ENCODE peak calls at places on chromosomes 7 and 10, in six cellular contexts. G is K562, N is GM12891, R is HepG2, O is H1, Y is GM12878. P is an unnamed sample.

GRCh38 chr7:158033196-158033595 is 554.4 kb downstream of the PTPRN2 start:
- DNase-seq in G (no peak), N (no peak), R (no peak), O (no peak), Y (no peak), P (no peak)

GRCh38 chr10:112838784-112839481 is 111.1 kb upstream of the TCF7L2 start:
- DNase-seq in G (no peak), N (no peak), R (no peak), O (no peak), Y (no peak), P (no peak)

GRCh38 chr10:88289342-88289741 is 293.8 kb downstream of the RNLS start:
- DNase-seq in G (no peak), N (no peak), R (no peak), O (no peak), Y (no peak), P (no peak)

GRCh38 chr10:86348321-86349210 is 18.0 kb downstream of the GRID1 start:
- DNase-seq in G (peak), N (no peak), R (peak), O (no peak), Y (no peak), P (no peak)

GRCh38 chr7:157693071-157693520 is 356.3 kb downstream of the DNAJB6 start:
- DNase-seq in G (no peak), N (no peak), R (no peak), O (no peak), Y (no peak), P (no peak)

GRCh38 chr10:118802126-118802793 is 47.5 kb upstream of the CACUL1 start:
- DNase-seq in G (no peak), N (no peak), R (no peak), O (no peak), Y (no peak), P (no peak)

GRCh38 chr7:1895664-1896515 is 225.8 kb downstream of the ELFN1 start:
- DNase-seq in G (no peak), N (no peak), R (no peak), O (no peak), Y (no peak), P (no peak)

GRCh38 chr10:5136468-5137087 is 42.4 kb downstream of the AKR1C3 start:
- DNase-seq in G (no peak), N (no peak), R (no peak), O (no peak), Y (no peak), P (no peak)

GRCh38 chr7:133582766-133583523 is 330.1 kb downstream of the EXOC4 start:
- DNase-seq in G (no peak), N (no peak), R (no peak), O (no peak), Y (no peak), P (no peak)

GRCh38 chr10:30386801-30387588 is 37.9 kb upstream of the MTPAP start:
- DNase-seq in G (no peak), N (no peak), R (no peak), O (no peak), Y (no peak), P (no peak)

GRCh38 chr10:13352519-13352918 is 4.4 kb upstream of the SEPHS1 start:
- DNase-seq in G (peak), N (no peak), R (peak), O (peak), Y (no peak), P (no peak)

GRCh38 chr10:15121707-15122106 is 24.6 kb downstream of the RPP38 start:
- DNase-seq in G (no peak), N (no peak), R (no peak), O (no peak), Y (no peak), P (no peak)

GRCh38 chr7:120793213-120793936 is 64.6 kb downstream of the TSPAN12 start:
- DNase-seq in G (no peak), N (no peak), R (no peak), O (no peak), Y (no peak), P (no peak)

GRCh38 chr10:100621360-100622205 is 85.8 kb downstream of the HIF1AN start:
- DNase-seq in G (no peak), N (no peak), R (no peak), O (no peak), Y (no peak), P (no peak)

GRCh38 chr10:14056545-14057332 is 274.0 kb downstream of the FRMD4A start:
- DNase-seq in G (no peak), N (no peak), R (no peak), O (peak), Y (no peak), P (no peak)

GRCh38 chr7:115356139-115356746 is 434.3 kb downstream of the MDFIC start:
- DNase-seq in G (no peak), N (peak), R (peak), O (no peak), Y (no peak), P (no peak)

GRCh38 chr10:95601116-95601719 is 40.0 kb upstream of the SORBS1 start:
- DNase-seq in G (peak), N (peak), R (peak), O (peak), Y (peak), P (peak)

GRCh38 chr7:5526190-5527037 is 102.8 kb upstream of the TNRC18 start:
- DNase-seq in G (peak), N (no peak), R (peak), O (no peak), Y (no peak), P (no peak)

GRCh38 chr7:99079104-99079503 is 64.8 kb downstream of the SMURF1 start:
- DNase-seq in G (no peak), N (peak), R (no peak), O (no peak), Y (no peak), P (peak)

GRCh38 chr7:30726296-30727006 is 25.5 kb upstream of the INMT start:
- DNase-seq in G (no peak), N (no peak), R (no peak), O (no peak), Y (no peak), P (no peak)

GRCh38 chr7:150999497-151000225 is 8.8 kb downstream of the NOS3 start:
- DNase-seq in G (no peak), N (no peak), R (no peak), O (no peak), Y (no peak), P (no peak)

GRCh38 chr7:55174456-55174855 is 155.6 kb downstream of the EGFR start:
- DNase-seq in G (no peak), N (no peak), R (no peak), O (no peak), Y (no peak), P (no peak)

GRCh38 chr10:119379466-119380071 is 162.9 kb downstream of the RGS10 start:
- DNase-seq in G (no peak), N (no peak), R (no peak), O (no peak), Y (no peak), P (no peak)

GRCh38 chr10:94035982-94036663 is 42.4 kb downstream of the PLCE1 start:
- DNase-seq in G (no peak), N (no peak), R (no peak), O (no peak), Y (no peak), P (no peak)

GRCh38 chr10:49365675-49366415 is 30.0 kb downstream of the DRGX start:
- DNase-seq in G (no peak), N (no peak), R (no peak), O (no peak), Y (no peak), P (no peak)

GRCh38 chr10:92914478-92915066 is 66.3 kb downstream of the EXOC6 start:
- DNase-seq in G (peak), N (peak), R (peak), O (no peak), Y (no peak), P (peak)

GRCh38 chr10:3654496-3654895 is 130.5 kb downstream of the KLF6 start:
- DNase-seq in G (no peak), N (no peak), R (no peak), O (no peak), Y (no peak), P (no peak)

GRCh38 chr7:142925413-142925812 is 8.1 kb downstream of the TRPV5 start:
- DNase-seq in G (peak), N (no peak), R (no peak), O (peak), Y (no peak), P (no peak)

GRCh38 chr7:128875523-128875948 is 12.9 kb downstream of the ATP6V1F start:
- DNase-seq in G (no peak), N (no peak), R (no peak), O (no peak), Y (no peak), P (no peak)

GRCh38 chr10:132634947-132635271 is 97.3 kb downstream of the INPP5A start:
- DNase-seq in G (no peak), N (no peak), R (no peak), O (no peak), Y (no peak), P (no peak)

GRCh38 chr7:55400191-55400590 is 35.1 kb downstream of the LANCL2 start:
- DNase-seq in G (no peak), N (no peak), R (no peak), O (no peak), Y (no peak), P (no peak)

GRCh38 chr10:76553700-76554470 is 1083.7 kb downstream of the KCNMA1 start:
- DNase-seq in G (no peak), N (no peak), R (no peak), O (no peak), Y (no peak), P (no peak)

GRCh38 chr7:45985902-45986301 is 64.8 kb upstream of the IGFBP3 start:
- DNase-seq in G (no peak), N (no peak), R (no peak), O (no peak), Y (no peak), P (no peak)

GRCh38 chr7:43314379-43315158 is 202.1 kb downstream of the HECW1 start:
- DNase-seq in G (no peak), N (peak), R (no peak), O (no peak), Y (no peak), P (no peak)

GRCh38 chr10:70267161-70267933 is 16.5 kb downstream of the NPFFR1 start:
- DNase-seq in G (peak), N (no peak), R (no peak), O (no peak), Y (no peak), P (no peak)

GRCh38 chr10:33875924-33876323 is 541.5 kb upstream of the NRP1 start:
- DNase-seq in G (no peak), N (no peak), R (no peak), O (no peak), Y (no peak), P (no peak)

DNA sequence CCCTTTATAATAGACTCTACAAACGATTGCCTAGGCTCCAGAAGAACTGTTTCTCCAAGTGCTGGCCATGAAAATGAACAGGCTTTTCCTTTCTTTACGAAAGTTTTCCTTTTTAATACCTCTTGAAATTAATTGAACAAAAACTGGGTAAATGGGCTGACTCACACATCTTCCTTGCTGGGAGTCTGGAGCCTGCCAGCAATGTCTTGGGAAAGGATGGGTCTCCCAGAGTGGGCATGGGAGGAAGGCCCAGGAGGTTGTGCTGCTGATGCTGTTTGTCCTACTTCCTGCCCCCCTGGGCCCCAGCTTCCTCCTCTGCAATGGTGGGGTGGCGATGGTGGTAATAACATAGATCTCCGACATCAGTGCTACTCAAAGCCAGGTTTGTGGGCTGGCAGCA is 174.1 kb downstream of the RPS24 start:
- DNase-seq in G (no peak), N (no peak), R (no peak), O (no peak), Y (no peak), P (no peak)
- TF ChIP-seq TAF1 in G (no peak), N (no peak), R (no peak), O (no peak), Y (no peak), P (no peak)

GRCh38 chr7:20785211-20786048 is 1.3 kb downstream of the SP8 start:
- DNase-seq in G (no peak), N (no peak), R (no peak), O (no peak), Y (no peak), P (peak)

GRCh38 chr7:20783716-20784310 is 2.9 kb downstream of the SP8 start:
- DNase-seq in G (no peak), N (no peak), R (no peak), O (no peak), Y (no peak), P (no peak)

GRCh38 chr7:20783131-20783715 is 3.5 kb downstream of the SP8 start:
- DNase-seq in G (no peak), N (no peak), R (no peak), O (no peak), Y (no peak), P (no peak)

GRCh38 chr7:20786049-20786412 is 655 bp downstream of the SP8 start:
- DNase-seq in G (no peak), N (no peak), R (no peak), O (no peak), Y (no peak), P (no peak)

GRCh38 chr7:20784311-20785210 is 2.1 kb downstream of the SP8 start:
- DNase-seq in G (no peak), N (no peak), R (no peak), O (no peak), Y (no peak), P (peak)
- TF ChIP-seq POLR2AphosphoS5 in G (no peak), N (no peak), R (no peak), O (no peak), Y (no peak), P (no peak)

DNA sequence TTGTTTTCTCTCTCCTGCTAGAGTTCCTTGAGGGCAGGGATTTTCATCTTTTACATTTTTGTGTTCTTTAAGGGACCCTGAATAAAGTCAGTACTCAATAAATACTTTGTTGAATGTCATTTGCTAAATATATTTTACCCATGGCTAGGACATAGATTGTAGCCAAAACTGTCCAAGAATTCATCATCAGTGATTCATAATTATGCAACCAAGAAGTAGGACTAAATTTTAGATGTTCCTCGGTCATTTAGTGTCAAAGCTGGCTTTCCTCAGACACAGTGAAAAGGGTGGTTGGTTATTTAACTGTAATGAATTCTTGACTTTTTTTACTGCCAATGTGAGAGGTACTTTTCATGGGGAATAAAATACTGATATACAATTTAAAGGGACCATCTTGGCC is 3.3 kb downstream of the NUDT13 start:
- DNase-seq in G (no peak), N (no peak), R (no peak), O (no peak), Y (no peak), P (no peak)
- TF ChIP-seq TAF1 in G (no peak), N (no peak), R (no peak), O (no peak), Y (no peak), P (no peak)

DNA sequence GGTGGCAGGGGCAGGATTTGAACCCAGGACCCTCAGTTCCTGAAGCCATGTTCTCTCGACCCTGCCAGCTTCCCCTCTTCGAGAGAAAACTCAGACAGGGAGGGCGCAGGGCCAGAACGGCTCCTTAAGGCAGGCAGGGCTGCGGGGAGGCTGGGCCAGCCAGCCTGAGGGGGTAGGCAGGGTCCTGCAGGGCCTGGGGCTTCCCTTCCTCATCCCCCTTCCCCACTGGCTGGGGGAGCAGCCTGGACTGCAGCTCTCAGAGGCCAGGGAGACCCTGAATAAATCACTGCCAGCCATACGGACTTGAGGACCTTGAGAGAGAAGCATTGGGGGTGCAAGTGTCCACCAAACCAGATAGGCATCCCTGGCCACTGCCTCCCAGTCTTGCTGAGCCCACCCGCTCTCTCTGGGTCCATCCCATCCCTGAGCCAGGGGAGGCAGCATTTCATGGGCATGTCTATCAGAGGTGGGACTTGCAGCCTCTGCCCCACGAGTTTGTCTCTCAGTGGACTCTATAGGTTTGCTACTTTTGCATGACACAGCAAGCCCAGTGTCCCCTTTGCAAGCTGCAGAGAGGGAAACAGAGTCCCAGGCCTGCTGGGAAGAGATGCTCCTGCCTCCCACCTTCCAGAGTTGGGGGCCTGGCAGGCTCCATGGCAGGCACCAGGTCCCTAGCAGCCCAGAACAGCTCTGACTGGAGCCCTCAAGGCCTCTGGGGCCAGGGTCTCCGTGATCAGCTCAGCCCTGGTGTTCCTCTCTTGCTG is 70.9 kb downstream of the MYL10 start:
- DNase-seq in G (no peak), N (no peak), R (no peak), O (no peak), Y (no peak), P (no peak)
- TF ChIP-seq POLR2AphosphoS5 in G (no peak), N (no peak), R (no peak), O (no peak), Y (no peak), P (no peak)

GRCh38 chr7:69654381-69654780 is 56.1 kb downstream of the AUTS2 start:
- DNase-seq in G (no peak), N (no peak), R (no peak), O (no peak), Y (no peak), P (no peak)

GRCh38 chr7:69656077-69656476 is 57.8 kb downstream of the AUTS2 start:
- DNase-seq in G (no peak), N (no peak), R (no peak), O (no peak), Y (no peak), P (no peak)

GRCh38 chr7:69652947-69653701 is 54.8 kb downstream of the AUTS2 start:
- DNase-seq in G (no peak), N (no peak), R (no peak), O (no peak), Y (no peak), P (no peak)

GRCh38 chr7:69654849-69655707 is 56.8 kb downstream of the AUTS2 start:
- DNase-seq in G (no peak), N (no peak), R (no peak), O (no peak), Y (no peak), P (no peak)

GRCh38 chr7:69651101-69651590 is 52.9 kb downstream of the AUTS2 start:
- DNase-seq in G (no peak), N (peak), R (no peak), O (no peak), Y (peak), P (peak)
- TF ChIP-seq TAF1 in G (no peak), N (peak), R (no peak), O (no peak), Y (peak), P (no peak)

DNA sequence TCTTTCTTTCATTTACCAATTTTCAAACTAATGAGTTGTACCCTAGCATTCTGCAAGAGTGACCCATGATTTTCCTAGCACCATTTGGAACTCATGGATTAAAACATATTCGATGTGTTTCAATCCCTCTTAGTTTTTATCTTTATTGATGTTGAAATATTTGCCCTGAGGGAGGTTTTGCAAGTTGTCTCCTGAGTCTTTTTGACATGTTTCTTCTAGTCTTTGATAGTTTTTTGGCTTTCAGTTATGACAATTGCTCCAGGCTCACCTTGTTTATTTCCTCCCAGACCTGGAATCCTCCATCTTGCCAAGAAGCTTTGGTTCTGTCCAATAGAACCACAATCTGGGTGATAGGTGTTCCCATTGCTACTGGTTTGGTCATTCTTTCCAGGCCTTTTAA is 327.8 kb downstream of the WDR11 start:
- DNase-seq in G (no peak), N (no peak), R (no peak), O (no peak), Y (no peak), P (no peak)
- TF ChIP-seq POLR2AphosphoS5 in G (no peak), N (no peak), R (no peak), O (no peak), Y (no peak), P (no peak)

GRCh38 chr7:41699532-41699931 is 3.4 kb downstream of the INHBA start:
- DNase-seq in G (no peak), N (no peak), R (no peak), O (no peak), Y (no peak), P (no peak)
- TF ChIP-seq TAF1 in G (no peak), N (no peak), R (no peak), O (no peak), Y (no peak), P (no peak)

GRCh38 chr10:104925232-104925851 is 284.3 kb downstream of the SORCS3 start:
- DNase-seq in G (peak), N (no peak), R (peak), O (peak), Y (no peak), P (no peak)

GRCh38 chr10:104922810-104923209 is 281.7 kb downstream of the SORCS3 start:
- DNase-seq in G (no peak), N (no peak), R (no peak), O (no peak), Y (peak), P (no peak)

GRCh38 chr10:104920476-104920875 is 279.4 kb downstream of the SORCS3 start:
- DNase-seq in G (no peak), N (no peak), R (no peak), O (no peak), Y (no peak), P (no peak)

GRCh38 chr10:104924101-104924795 is 283.2 kb downstream of the SORCS3 start:
- DNase-seq in G (no peak), N (no peak), R (no peak), O (no peak), Y (no peak), P (no peak)

GRCh38 chr10:104923501-104923900 is 282.4 kb downstream of the SORCS3 start:
- DNase-seq in G (no peak), N (no peak), R (no peak), O (no peak), Y (no peak), P (no peak)
- TF ChIP-seq POLR2AphosphoS5 in G (no peak), N (no peak), R (no peak), O (no peak), Y (no peak), P (no peak)

GRCh38 chr7:116392806-116393205 is 106.7 kb upstream of the CAV2 start:
- DNase-seq in G (no peak), N (no peak), R (no peak), O (no peak), Y (no peak), P (no peak)
- TF ChIP-seq TAF1 in G (no peak), N (no peak), R (no peak), O (no peak), Y (no peak), P (no peak)

P was measured in GM12892.